ENCODE peak calls at places on chromosomes 1 and 21, in seven cellular contexts. X, Y, T, O, S, V and D are unnamed samples.

GRCh38 chr1:187275985-187276580 is 447.3 kb downstream of the PLA2G4A start:
- DNase-seq in X (no peak), Y (no peak), T (no peak), O (no peak), S (peak), V (no peak), D (no peak)

GRCh38 chr1:233707153-233707905 is 93.4 kb downstream of the KCNK1 start:
- DNase-seq in X (no peak), Y (peak), T (no peak), O (peak), S (no peak), V (no peak), D (peak)

GRCh38 chr1:9630331-9631081 is 21.0 kb upstream of the PIK3CD start:
- DNase-seq in X (no peak), Y (no peak), T (no peak), O (no peak), S (no peak), V (no peak), D (no peak)

GRCh38 chr1:16081636-16082035 is 8.2 kb upstream of the FAM131C start:
- DNase-seq in X (no peak), Y (no peak), T (no peak), O (no peak), S (no peak), V (no peak), D (no peak)

GRCh38 chr1:244273845-244274619 is 177.7 kb downstream of the ADSS2 start:
- DNase-seq in X (no peak), Y (peak), T (no peak), O (peak), S (no peak), V (no peak), D (peak)

GRCh38 chr1:226649780-226650179 is 89.3 kb downstream of the ITPKB start:
- DNase-seq in X (no peak), Y (peak), T (no peak), O (peak), S (no peak), V (no peak), D (peak)

GRCh38 chr21:39319814-39320332 is 6.4 kb upstream of the BRWD1 start:
- DNase-seq in X (no peak), Y (peak), T (no peak), O (peak), S (no peak), V (no peak), D (peak)

GRCh38 chr1:91500756-91501526 is at the start of gene CDC7:
- DNase-seq in X (peak), Y (peak), T (peak), O (peak), S (peak), V (peak), D (peak)

GRCh38 chr1:44447051-44447806 is 42.2 kb downstream of the RNF220 start:
- DNase-seq in X (no peak), Y (no peak), T (no peak), O (no peak), S (no peak), V (no peak), D (no peak)

GRCh38 chr21:41597227-41597626 is 89.3 kb upstream of the TMPRSS2 start:
- DNase-seq in X (no peak), Y (no peak), T (no peak), O (no peak), S (no peak), V (no peak), D (no peak)

GRCh38 chr1:94927405-94928175 is 680 bp upstream of the CNN3 start:
- DNase-seq in X (no peak), Y (no peak), T (peak), O (peak), S (peak), V (peak), D (peak)

GRCh38 chr1:17470021-17470799 is 30.7 kb upstream of the RCC2 start:
- DNase-seq in X (no peak), Y (no peak), T (peak), O (no peak), S (no peak), V (no peak), D (no peak)
- TF ChIP-seq RFX5 in X (no peak), Y (no peak), T (no peak), O (no peak), S (no peak), V (no peak), D (no peak)

DNA sequence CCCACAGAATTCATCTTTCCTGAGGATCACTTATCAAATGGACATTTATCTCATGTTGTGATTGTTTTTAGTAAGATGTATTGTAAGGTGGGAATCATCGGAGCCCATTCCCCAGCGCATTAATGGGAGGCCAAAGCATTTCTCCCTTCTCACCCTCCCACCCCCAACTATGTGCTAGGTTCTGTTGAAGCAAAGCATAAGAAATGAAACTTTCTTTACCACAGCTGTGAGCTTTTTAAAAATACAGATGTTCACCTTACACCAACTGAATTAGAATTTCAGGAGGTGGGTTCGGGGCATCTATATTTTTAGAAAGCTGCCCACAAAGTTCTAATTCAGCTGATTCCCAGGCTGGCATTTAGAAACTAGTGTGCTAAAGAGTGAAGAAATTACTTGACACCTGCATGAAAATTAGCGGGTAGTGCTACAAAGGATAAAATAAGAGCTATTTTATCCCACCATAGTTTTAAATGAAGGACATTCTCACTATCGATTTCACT is 26.3 kb downstream of the UAP1 start:
- DNase-seq in X (no peak), Y (no peak), T (no peak), O (no peak), S (no peak), V (no peak), D (no peak)
- TF ChIP-seq RFX5 in X (no peak), Y (no peak), T (no peak), O (no peak), S (no peak), V (no peak), D (no peak)

GRCh38 chr1:167477962-167478361 is 40.4 kb downstream of the CD247 start:
- DNase-seq in X (no peak), Y (no peak), T (no peak), O (no peak), S (no peak), V (no peak), D (no peak)
- TF ChIP-seq RFX5 in X (no peak), Y (no peak), T (no peak), O (no peak), S (no peak), V (no peak), D (no peak)

GRCh38 chr21:35088235-35088865 is 39.2 kb upstream of the RUNX1 start:
- DNase-seq in X (no peak), Y (no peak), T (no peak), O (no peak), S (no peak), V (no peak), D (peak)
- TF ChIP-seq RFX5 in X (no peak), Y (no peak), T (no peak), O (no peak), S (no peak), V (no peak), D (no peak)

GRCh38 chr1:60947367-60947766 is 135.0 kb upstream of the NFIA start:
- DNase-seq in X (no peak), Y (no peak), T (no peak), O (no peak), S (no peak), V (no peak), D (no peak)

GRCh38 chr1:60950431-60951068 is 131.8 kb upstream of the NFIA start:
- DNase-seq in X (no peak), Y (no peak), T (no peak), O (no peak), S (no peak), V (no peak), D (no peak)

GRCh38 chr1:60948486-60948885 is 133.9 kb upstream of the NFIA start:
- DNase-seq in X (no peak), Y (no peak), T (no peak), O (no peak), S (no peak), V (no peak), D (no peak)

GRCh38 chr1:60949826-60950197 is 132.5 kb upstream of the NFIA start:
- DNase-seq in X (no peak), Y (no peak), T (no peak), O (no peak), S (no peak), V (no peak), D (no peak)

DNA sequence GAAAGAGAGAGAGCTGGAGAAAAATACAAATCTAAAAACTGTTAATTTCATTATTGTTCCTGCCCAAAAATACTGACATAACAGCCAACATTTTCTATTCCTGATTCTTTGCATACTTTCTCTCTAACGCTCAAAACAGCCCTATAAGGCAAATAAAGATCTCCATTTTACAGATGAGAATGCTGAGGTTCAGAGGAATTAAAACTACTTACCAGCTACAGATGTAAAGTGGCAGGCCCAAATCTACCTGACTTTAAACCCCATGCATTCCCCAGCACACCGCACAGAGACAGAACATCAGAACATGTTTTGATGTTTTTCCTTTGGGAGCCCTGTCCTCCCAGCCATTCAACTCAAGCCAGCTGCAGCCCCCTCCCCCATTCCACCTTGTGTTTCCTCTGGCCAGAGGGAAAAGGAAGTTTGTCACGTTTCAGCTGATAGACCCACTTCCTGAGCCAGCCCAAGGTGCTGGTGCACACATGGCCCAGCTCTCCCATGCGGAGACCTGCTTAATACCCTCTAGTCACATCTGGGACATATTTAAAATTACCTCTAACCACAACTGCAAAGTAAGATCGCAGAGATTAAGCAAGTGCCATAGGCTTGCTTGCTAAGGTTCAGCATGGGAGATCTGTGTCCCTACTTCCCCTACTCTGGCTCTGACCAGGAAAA is 133.1 kb upstream of the NFIA start:
- DNase-seq in X (no peak), Y (no peak), T (no peak), O (no peak), S (peak), V (no peak), D (no peak)
- TF ChIP-seq RFX5 in X (no peak), Y (no peak), T (no peak), O (no peak), S (no peak), V (no peak), D (no peak)

DNA sequence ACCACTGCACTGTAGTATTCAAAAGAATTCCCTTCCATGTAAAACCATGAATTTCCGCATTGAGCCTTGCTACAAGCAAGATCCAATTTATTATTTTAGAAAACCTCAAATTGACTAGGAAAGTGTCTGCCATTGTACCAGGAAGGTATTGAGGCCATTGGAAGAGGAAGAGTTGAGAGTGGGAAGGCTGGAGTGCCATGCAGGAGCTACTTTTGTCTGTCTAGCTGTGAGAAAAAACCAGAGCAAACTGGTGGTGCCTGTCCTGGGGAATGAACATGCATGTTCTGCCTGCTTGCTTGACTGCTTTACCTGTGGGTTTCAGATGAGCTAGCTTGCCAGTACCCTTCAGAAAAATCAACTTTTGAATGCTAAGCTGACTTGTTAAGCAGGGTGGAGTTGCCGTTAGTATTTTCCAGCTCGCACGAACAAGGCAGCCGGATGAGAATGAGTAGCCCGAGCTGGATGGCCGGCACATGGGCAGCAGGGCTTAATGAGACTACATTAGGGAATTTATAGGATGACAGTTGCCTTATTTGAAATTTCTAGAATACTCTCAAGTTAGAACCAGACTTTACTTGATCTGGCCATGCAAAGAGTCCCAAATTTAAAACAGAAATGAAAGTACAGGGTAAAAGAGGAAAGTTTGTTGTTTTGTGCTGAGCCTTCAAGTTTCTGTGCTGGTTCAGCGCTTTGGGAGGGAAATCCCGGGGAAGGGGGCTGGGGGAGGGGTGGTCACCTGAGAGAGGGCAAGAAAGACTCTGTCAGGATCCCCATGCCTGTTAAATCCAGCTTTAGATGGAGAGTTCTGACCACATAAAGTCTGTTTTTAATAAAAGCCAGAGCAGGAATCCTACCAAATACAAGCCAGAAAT is 29.6 kb upstream of the C1orf105 start:
- DNase-seq in X (peak), Y (no peak), T (no peak), O (no peak), S (no peak), V (no peak), D (no peak)
- TF ChIP-seq RFX5 in X (no peak), Y (no peak), T (no peak), O (no peak), S (no peak), V (no peak), D (no peak)

GRCh38 chr1:155474156-155474555 is 88.4 kb downstream of the ASH1L start:
- DNase-seq in X (no peak), Y (peak), T (no peak), O (no peak), S (no peak), V (no peak), D (no peak)

GRCh38 chr1:155478270-155478852 is 84.2 kb downstream of the ASH1L start:
- DNase-seq in X (no peak), Y (no peak), T (no peak), O (no peak), S (no peak), V (no peak), D (no peak)

GRCh38 chr1:155481761-155482160 is 80.8 kb downstream of the ASH1L start:
- DNase-seq in X (no peak), Y (no peak), T (no peak), O (no peak), S (no peak), V (no peak), D (no peak)

GRCh38 chr1:155473422-155473821 is 89.2 kb downstream of the ASH1L start:
- DNase-seq in X (no peak), Y (no peak), T (no peak), O (no peak), S (no peak), V (no peak), D (no peak)

DNA sequence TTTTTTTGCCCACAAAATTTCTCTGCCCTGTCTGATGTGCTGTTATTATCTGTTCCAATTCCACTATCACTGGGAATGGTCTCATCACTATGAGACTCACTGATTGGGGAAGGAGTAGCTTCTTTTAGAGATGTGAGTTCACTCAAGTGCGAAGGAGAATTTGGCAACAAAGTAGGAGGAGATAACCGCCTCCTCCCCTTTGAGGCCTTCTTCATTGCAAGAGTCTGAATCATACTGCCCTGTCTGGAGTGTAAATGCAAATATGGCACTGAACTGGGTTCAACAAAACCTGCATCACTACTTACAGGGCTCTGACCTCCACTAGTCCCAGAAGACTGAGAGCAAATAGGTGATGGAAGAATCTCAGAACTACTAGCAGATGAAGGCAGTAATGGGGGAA is 83.4 kb downstream of the ASH1L start:
- DNase-seq in X (no peak), Y (no peak), T (no peak), O (peak), S (no peak), V (no peak), D (peak)
- TF ChIP-seq RFX5 in X (no peak), Y (no peak), T (no peak), O (no peak), S (no peak), V (no peak), D (no peak)

DNA sequence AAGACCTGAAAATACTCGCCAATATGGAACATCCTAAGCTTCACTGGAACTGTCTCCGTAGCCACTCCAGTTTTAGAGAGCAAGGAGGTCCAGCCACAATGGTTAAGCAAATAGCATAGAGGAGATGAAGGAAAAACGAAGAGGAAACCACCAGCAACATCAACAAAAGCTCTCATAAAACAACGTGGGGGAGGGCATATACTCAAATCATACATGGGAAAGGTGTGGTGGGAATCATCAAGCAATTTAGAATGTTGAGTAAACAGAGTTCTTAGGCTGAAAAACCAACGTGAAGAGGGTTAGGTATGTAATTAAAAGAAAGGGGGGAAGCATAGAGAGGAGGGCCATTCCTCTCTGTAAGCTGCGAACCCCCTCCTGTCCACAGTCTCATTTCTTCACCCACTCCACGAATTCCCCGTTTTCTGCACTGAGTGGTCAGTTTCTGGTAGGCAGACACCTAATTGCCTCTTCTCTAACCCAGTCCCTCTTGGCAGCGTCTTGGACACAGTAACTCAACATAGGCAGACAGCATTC is 1.0 kb downstream of the TMEM59 start:
- DNase-seq in X (no peak), Y (peak), T (no peak), O (no peak), S (peak), V (no peak), D (no peak)
- TF ChIP-seq RFX5 in X (no peak), Y (no peak), T (no peak), O (no peak), S (no peak), V (no peak), D (no peak)

DNA sequence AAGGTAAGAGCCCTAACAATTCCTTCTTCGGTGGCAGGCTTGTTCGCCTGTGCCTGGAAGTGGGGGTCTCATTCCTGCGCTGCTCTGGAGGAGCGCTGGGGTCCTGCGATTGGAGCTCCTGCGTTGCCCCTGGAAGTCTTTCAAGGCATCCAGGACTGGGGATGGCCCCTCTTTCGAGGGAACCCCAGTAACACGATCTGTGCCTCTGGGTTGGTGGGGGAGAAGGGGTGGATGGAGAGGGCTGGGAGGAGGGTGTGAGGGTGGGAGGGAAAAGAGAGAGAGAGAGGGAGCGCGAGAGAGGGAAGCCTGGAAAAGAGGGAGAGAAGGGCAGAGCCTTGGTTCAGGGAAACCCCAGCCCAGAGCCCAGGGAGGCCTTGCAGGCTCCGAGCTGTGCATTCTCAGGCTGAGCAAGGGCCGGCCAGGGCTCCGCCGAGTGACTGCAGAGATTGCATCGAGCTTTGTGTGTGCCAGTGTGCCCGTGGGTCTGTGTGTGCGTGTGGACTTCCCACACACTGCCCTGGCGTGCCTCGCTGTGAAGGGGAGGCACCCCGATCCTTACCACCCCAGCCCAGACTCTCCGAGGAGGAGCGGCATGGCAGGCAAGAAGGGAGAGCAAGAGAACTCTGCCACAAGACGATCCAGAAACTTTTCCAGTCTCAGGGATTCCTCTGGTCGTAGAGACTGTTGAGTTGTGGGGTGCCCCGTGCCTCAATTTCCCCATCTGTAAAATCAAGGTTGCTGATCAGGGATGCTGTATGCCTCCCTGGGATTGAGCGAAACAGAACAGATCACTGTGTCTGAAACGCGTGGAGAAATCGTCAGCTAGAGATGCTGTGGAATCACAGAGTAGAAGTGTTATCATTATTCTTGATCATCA is 609 bp downstream of the BCL9 start:
- DNase-seq in X (no peak), Y (no peak), T (peak), O (no peak), S (peak), V (no peak), D (peak)
- TF ChIP-seq RFX5 in X (no peak), Y (no peak), T (no peak), O (no peak), S (no peak), V (no peak), D (no peak)

DNA sequence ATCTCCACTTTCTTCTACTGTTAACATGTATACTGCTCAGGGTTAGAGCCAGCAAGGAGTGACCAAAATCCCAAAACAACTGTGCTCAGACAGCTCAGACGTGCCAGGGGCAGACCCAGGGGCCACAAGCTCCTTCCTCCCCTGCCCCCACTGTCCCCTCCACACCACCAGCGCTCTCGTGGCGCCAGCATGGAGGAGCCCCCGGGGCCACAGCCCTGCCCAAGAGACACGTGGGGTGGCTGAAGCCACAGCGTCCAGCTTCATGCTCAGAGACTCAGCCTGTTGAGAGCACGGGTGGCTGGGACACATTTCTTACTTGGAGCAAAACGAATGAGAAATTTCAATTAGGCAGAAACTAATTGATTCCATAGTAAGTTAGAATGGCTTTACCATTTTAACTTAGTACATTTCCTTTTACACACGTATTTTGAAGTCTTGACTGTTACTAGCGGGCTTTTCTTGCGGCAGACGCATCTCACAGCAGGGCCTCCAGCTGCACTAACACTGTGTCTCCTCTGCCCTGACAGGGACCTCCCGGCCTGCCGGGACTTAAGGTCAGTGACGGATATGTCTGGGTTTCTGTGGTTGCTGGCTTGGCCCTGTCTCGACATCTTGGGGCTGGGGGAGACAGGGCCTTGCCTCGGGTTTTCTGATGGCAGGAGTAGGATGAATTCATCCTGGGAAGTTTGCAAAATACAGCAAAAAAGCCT is 54.2 kb downstream of the SLC19A1 start:
- DNase-seq in X (no peak), Y (no peak), T (no peak), O (no peak), S (no peak), V (no peak), D (no peak)
- TF ChIP-seq RFX5 in X (no peak), Y (no peak), T (no peak), O (no peak), S (no peak), V (no peak), D (no peak)